ENCODE peak calls at places on chromosomes 12 and 14, in eight cellular contexts. N is tibial nerve, L is ovary, I is uterus, O is heart left ventricle, X is IMR-90, C is stomach, R is GM12891. W is an unnamed sample.
A peak's percentile ranks its signal among the peaks of the same experiment; 100 is the strongest.

GRCh38 chr14:53954551-53955233 is 1.9 kb downstream of the BMP4 start:
- DNase-seq in I (peak; percentile 28), N (peak; percentile 30), R (no peak), X (peak; percentile 36), L (peak; percentile 49), O (peak; percentile 26), C (no peak), W (peak; percentile 24)

GRCh38 chr12:114013601-114014345 is 47.6 kb upstream of the RBM19 start:
- DNase-seq in R (no peak), O (no peak), L (no peak), N (no peak), C (no peak), X (peak; percentile 37), I (no peak), W (no peak)

GRCh38 chr12:18576104-18576622 is 161.6 kb downstream of the PLCZ1 start:
- DNase-seq in C (no peak), O (no peak), X (peak; percentile 44), L (no peak), R (no peak), I (no peak), N (no peak), W (no peak)

GRCh38 chr12:69470189-69471094 is at the start of gene FRS2:
- DNase-seq in R (peak; percentile 88), C (peak; percentile 92), L (peak; percentile 92), I (peak; percentile 92), X (peak; percentile 86), N (peak; percentile 86), O (peak; percentile 93), W (peak; percentile 95)

GRCh38 chr14:33555710-33556350 is 395.0 kb downstream of the EGLN3 start:
- DNase-seq in N (no peak), L (no peak), I (no peak), O (no peak), C (no peak), X (no peak), R (no peak), W (no peak)

GRCh38 chr12:45644521-45644920 is 85.0 kb upstream of the ARID2 start:
- DNase-seq in I (no peak), R (no peak), N (no peak), O (no peak), C (no peak), L (no peak), X (peak; percentile 71), W (peak; percentile 21)

GRCh38 chr12:5428332-5429221 is 3.3 kb upstream of the NTF3 start:
- DNase-seq in R (no peak), L (no peak), C (no peak), O (no peak), N (no peak), I (no peak), X (peak; percentile 75), W (no peak)

GRCh38 chr12:68224613-68225285 is 861 bp downstream of the IL26 start:
- DNase-seq in N (no peak), O (no peak), X (peak; percentile 75), C (no peak), R (no peak), I (no peak), L (no peak), W (no peak)

GRCh38 chr14:80447396-80447795 is 236.1 kb upstream of the DIO2 start:
- DNase-seq in O (no peak), I (no peak), C (no peak), N (no peak), R (no peak), X (peak; percentile 73), L (no peak), W (no peak)

GRCh38 chr12:20451759-20452158 is 83.4 kb downstream of the PDE3A start:
- DNase-seq in O (no peak), N (no peak), C (no peak), I (no peak), L (no peak), X (peak; percentile 71), R (no peak), W (no peak)

GRCh38 chr14:56057071-56057865 is 60.9 kb upstream of the PELI2 start:
- DNase-seq in L (no peak), C (no peak), N (no peak), X (no peak), O (no peak), R (no peak), I (no peak), W (no peak)

GRCh38 chr14:65877187-65877586 is 464.7 kb downstream of the FUT8 start:
- DNase-seq in R (no peak), L (no peak), I (no peak), X (no peak), C (no peak), O (no peak), N (no peak), W (peak; percentile 33)

GRCh38 chr12:132596016-132596415 is 14.4 kb downstream of the LRCOL1 start:
- DNase-seq in R (no peak), O (no peak), N (no peak), C (no peak), X (peak; percentile 55), L (peak; percentile 50), I (no peak), W (peak; percentile 73)

GRCh38 chr14:104433401-104434213 is 146.0 kb upstream of the C14orf180 start:
- DNase-seq in C (peak; percentile 24), L (no peak), O (no peak), X (no peak), N (no peak), I (no peak), R (no peak), W (no peak)

DNA sequence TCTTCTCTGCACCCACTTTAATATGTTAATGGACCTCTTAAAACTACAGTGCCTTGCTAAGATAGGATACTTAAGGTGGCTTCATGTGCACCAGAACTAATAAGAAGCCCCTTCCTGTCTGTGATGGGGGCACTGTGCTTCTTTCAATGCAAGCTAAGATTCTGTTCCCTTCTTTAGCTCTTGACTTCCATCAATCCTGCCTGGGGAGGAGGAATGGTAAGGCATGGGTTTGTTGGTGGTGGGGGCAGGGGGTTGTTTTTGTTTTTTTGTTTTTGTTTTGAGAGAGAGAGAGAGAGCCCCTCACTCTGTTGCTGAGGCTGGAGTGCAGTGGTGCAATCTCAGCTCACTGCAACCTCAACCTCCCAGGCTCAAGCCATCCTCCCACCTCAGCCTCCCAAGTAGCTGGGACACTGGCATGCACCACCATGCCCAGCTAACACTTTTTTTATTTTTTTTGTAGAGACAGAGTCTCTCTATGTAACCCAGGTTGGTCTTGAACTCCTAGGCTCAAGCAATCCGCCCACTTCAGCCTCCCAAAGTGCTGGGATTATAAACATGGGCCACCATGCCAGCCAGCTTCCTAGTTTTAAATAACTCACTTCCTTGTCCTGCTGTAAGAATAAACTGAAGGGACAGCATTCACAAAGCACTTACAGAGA is 4.5 kb upstream of the KRT3 start:
- DNase-seq in I (no peak), X (no peak), L (no peak), C (peak; percentile 31), R (no peak), O (no peak), N (no peak), W (peak; percentile 32)
- TF ChIP-seq POLR2A in I (no peak), X (no peak), L (no peak), C (no peak), R (no peak), O (no peak), N (no peak), W (no peak)

DNA sequence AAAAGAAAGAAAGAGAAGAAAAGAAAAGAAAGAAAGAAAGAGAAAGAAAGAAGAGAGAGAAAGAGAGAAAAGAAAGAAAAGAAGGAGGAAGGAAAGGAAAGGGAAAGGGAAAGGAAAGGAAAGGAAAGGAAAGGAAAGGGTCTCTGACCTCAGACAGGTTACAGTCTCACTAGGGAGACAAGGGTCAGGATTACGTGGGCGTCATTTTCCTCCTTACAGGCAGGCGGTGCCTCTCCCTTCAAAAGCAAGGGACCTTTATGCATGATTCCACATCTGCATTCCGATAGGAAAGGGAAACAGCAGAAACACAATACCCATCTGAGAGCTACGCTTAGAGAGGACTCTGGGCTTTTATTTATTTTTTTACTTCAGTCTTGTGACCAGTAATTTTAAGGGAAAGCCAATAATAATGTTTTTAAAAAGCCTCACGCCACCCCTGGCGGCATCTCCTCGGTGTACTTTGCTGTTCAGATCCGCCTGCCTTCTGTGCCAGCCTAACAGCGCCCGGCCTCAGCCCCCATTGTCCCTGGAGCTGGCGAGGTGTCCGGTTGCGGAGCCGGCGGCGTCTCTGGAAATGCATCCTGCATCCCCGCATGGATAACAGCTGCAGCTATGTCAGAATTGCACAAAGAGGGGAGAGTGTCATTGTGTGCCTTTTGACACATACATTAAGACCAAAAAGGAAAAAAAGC is 882 bp upstream of the HIP1R start:
- DNase-seq in O (no peak), I (no peak), X (peak; percentile 44), N (peak; percentile 33), L (peak; percentile 53), R (no peak), C (peak; percentile 64), W (peak; percentile 84)
- TF ChIP-seq POLR2A in O (no peak), I (no peak), X (no peak), N (no peak), L (no peak), R (no peak), C (no peak), W (no peak)

GRCh38 chr14:68174446-68174845 is 354.9 kb downstream of the RAD51B start:
- DNase-seq in I (no peak), C (no peak), L (no peak), R (no peak), X (peak; percentile 55), O (no peak), N (no peak), W (no peak)
- TF ChIP-seq POLR2A in I (no peak), C (no peak), L (no peak), R (no peak), X (no peak), O (no peak), N (no peak), W (no peak)

GRCh38 chr12:124862768-124863408 is 776 bp downstream of the SCARB1 start:
- DNase-seq in C (no peak), X (no peak), I (peak; percentile 21), R (no peak), L (peak; percentile 53), N (no peak), O (no peak), W (no peak)
- TF ChIP-seq POLR2A in C (no peak), X (no peak), I (no peak), R (peak; percentile 29), L (no peak), N (no peak), O (no peak), W (no peak)

DNA sequence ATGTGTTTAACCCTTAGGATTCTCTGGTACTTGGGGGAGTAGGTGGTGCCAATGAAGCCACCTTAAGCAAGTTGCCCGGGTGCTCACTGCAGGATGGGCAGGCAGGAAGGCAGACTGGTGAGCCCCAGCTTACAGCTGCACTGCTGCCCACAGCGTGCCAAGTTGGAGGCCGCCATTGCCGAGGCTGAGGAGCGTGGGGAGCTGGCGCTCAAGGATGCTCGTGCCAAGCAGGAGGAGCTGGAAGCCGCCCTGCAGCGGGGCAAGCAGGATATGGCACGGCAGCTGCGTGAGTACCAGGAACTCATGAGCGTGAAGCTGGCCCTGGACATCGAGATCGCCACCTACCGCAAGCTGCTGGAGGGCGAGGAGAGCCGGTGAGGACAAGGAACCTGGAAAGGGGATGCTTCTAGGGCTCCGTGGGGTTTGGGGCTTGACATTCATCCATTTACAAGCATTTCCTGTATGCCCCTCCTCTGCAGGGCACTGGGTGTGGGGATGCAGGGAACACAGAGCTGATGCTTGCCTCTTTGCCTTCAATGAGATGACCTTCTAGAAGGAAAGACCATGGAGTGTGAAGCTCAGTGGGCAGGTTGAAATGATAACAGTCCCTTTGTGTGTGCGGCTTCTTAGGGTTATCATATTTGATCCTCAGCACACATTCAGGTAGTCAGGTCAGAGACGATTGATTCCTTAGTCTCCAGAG is 12.4 kb downstream of the KRT7 start:
- DNase-seq in L (no peak), R (no peak), X (no peak), N (no peak), I (no peak), C (no peak), O (no peak), W (no peak)
- TF ChIP-seq POLR2A in L (no peak), R (no peak), X (no peak), N (no peak), I (no peak), C (no peak), O (no peak), W (no peak)

GRCh38 chr14:22532345-22533056 is 56.5 kb downstream of the DAD1 start:
- DNase-seq in C (no peak), I (no peak), R (no peak), O (no peak), L (no peak), X (peak; percentile 49), N (no peak), W (no peak)
- TF ChIP-seq POLR2A in C (no peak), I (no peak), R (no peak), O (no peak), L (no peak), X (no peak), N (no peak), W (no peak)